ENCODE peak calls at places on chromosome 10, in six cellular contexts. N is ovary; S is iris pigment epithelial cell; O is effector CD4-positive, alpha-beta T cell; M is NCI-H1092 treated with DMSO at 0.1 percent for 48 hours; P is fibroblast of the aortic adventitia. Y is an unnamed sample.

GRCh38 chr10:20890009-20890408 is 7.1 kb downstream of the NEBL start:
- DNase-seq in N (no peak), S (peak; percentile 24), O (no peak), M (peak; percentile 65), P (no peak), Y (no peak)

GRCh38 chr10:60048146-60048545 is 141.8 kb upstream of the CCDC6 start:
- DNase-seq in N (no peak), S (peak; percentile 27), O (no peak), M (peak; percentile 1), P (peak; percentile 58), Y (no peak)

GRCh38 chr10:103584216-103585010 is 90.9 kb downstream of the NEURL1 start:
- DNase-seq in N (peak; percentile 75), S (no peak), O (peak; percentile 46), M (no peak), P (no peak), Y (no peak)

GRCh38 chr10:116699049-116699782 is 43.1 kb downstream of the HSPA12A start:
- DNase-seq in N (no peak), S (no peak), O (no peak), M (no peak), P (no peak), Y (no peak)

GRCh38 chr10:120979435-120980315 is 128.5 kb downstream of the WDR11 start:
- DNase-seq in N (no peak), S (no peak), O (no peak), M (peak; percentile 34), P (no peak), Y (peak; percentile 59)

GRCh38 chr10:25018703-25019102 is 2.3 kb downstream of the THNSL1 start:
- DNase-seq in N (no peak), S (no peak), O (no peak), M (no peak), P (no peak), Y (no peak)

GRCh38 chr10:95896066-95896850 is 11.5 kb upstream of the CC2D2B start:
- DNase-seq in N (no peak), S (no peak), O (no peak), M (no peak), P (no peak), Y (no peak)

GRCh38 chr10:72754275-72755032 is 62.5 kb downstream of the MCU start:
- DNase-seq in N (no peak), S (no peak), O (no peak), M (no peak), P (no peak), Y (no peak)

GRCh38 chr10:52668024-52668423 is 104.6 kb downstream of the MBL2 start:
- DNase-seq in N (no peak), S (peak; percentile 2), O (no peak), M (no peak), P (no peak), Y (no peak)

GRCh38 chr10:101007915-101008822 is 8.6 kb downstream of the LZTS2 start:
- DNase-seq in N (no peak), S (no peak), O (no peak), M (no peak), P (no peak), Y (no peak)

GRCh38 chr10:43062402-43063160 is 14.3 kb upstream of the RET start:
- DNase-seq in N (no peak), S (no peak), O (no peak), M (no peak), P (no peak), Y (no peak)

GRCh38 chr10:84205049-84205852 is 10.9 kb downstream of the CDHR1 start:
- DNase-seq in N (no peak), S (peak; percentile 53), O (peak; percentile 41), M (peak; percentile 33), P (peak; percentile 25), Y (peak; percentile 38)

GRCh38 chr10:109886037-109886787 is 37.1 kb downstream of the XPNPEP1 start:
- DNase-seq in N (no peak), S (no peak), O (no peak), M (no peak), P (no peak), Y (no peak)

GRCh38 chr10:104028146-104028545 is 57.5 kb downstream of the COL17A1 start:
- DNase-seq in N (no peak), S (peak; percentile 34), O (no peak), M (no peak), P (peak; percentile 27), Y (no peak)

GRCh38 chr10:86385806-86386205 is 19.2 kb upstream of the GRID1 start:
- DNase-seq in N (no peak), S (no peak), O (no peak), M (no peak), P (no peak), Y (no peak)

GRCh38 chr10:129163536-129163935 is 303.5 kb upstream of the MGMT start:
- DNase-seq in N (no peak), S (no peak), O (no peak), M (no peak), P (no peak), Y (no peak)

GRCh38 chr10:110209399-110209925 is 2.1 kb downstream of the MXI1 start:
- DNase-seq in N (peak; percentile 83), S (peak; percentile 84), O (peak; percentile 66), M (no peak), P (peak; percentile 68), Y (no peak)

GRCh38 chr10:1074748-1075358 is 18.7 kb downstream of the WDR37 start:
- DNase-seq in N (no peak), S (no peak), O (no peak), M (no peak), P (no peak), Y (no peak)

GRCh38 chr10:11205026-11205772 is 187.5 kb downstream of the CELF2 start:
- DNase-seq in N (no peak), S (no peak), O (no peak), M (no peak), P (no peak), Y (no peak)

GRCh38 chr10:38118072-38118807 is 24.1 kb downstream of the ZNF37A start:
- DNase-seq in N (no peak), S (peak; percentile 28), O (no peak), M (no peak), P (peak; percentile 18), Y (no peak)

GRCh38 chr10:101952196-101952595 is 103.8 kb downstream of the ARMH3 start:
- DNase-seq in N (no peak), S (no peak), O (no peak), M (no peak), P (no peak), Y (no peak)

GRCh38 chr10:95500097-95500496 is 61.1 kb downstream of the SORBS1 start:
- DNase-seq in N (no peak), S (no peak), O (no peak), M (no peak), P (no peak), Y (no peak)

GRCh38 chr10:125523347-125523746 is 159.6 kb downstream of the TEX36 start:
- DNase-seq in N (no peak), S (no peak), O (no peak), M (no peak), P (no peak), Y (no peak)

GRCh38 chr10:101367569-101368453 is 13.8 kb downstream of the BTRC start:
- DNase-seq in N (no peak), S (peak; percentile 93), O (no peak), M (no peak), P (peak; percentile 82), Y (no peak)

GRCh38 chr10:29482591-29483421 is 152.0 kb downstream of the SVIL start:
- DNase-seq in N (no peak), S (peak; percentile 72), O (no peak), M (no peak), P (peak; percentile 55), Y (no peak)

GRCh38 chr10:2925631-2926030 is 141.7 kb upstream of the PFKP start:
- DNase-seq in N (no peak), S (peak; percentile 53), O (no peak), M (peak; percentile 21), P (peak; percentile 49), Y (peak; percentile 59)

GRCh38 chr10:121469797-121470606 is 128.2 kb downstream of the FGFR2 start:
- DNase-seq in N (no peak), S (no peak), O (no peak), M (no peak), P (no peak), Y (no peak)

GRCh38 chr10:5975641-5976473 is 1.5 kb downstream of the IL15RA start:
- DNase-seq in N (no peak), S (peak; percentile 49), O (no peak), M (no peak), P (peak; percentile 45), Y (peak; percentile 77)

GRCh38 chr10:31036209-31036608 is 4.5 kb upstream of the ZNF438 start:
- DNase-seq in N (no peak), S (peak; percentile 26), O (no peak), M (no peak), P (no peak), Y (no peak)

GRCh38 chr10:76036410-76036940 is 605.1 kb downstream of the LRMDA start:
- DNase-seq in N (peak; percentile 79), S (peak; percentile 60), O (no peak), M (peak; percentile 3), P (peak; percentile 81), Y (peak; percentile 88)

GRCh38 chr10:130453036-130453720 is 317.0 kb downstream of the GLRX3 start:
- DNase-seq in N (no peak), S (no peak), O (no peak), M (no peak), P (no peak), Y (no peak)

Y was measured in tibial artery.